ENCODE peak calls at places on chromosomes 5 and 9, in ten cellular contexts. W is fibroblast of lung; D is H7; L is PC-3; A is GM23248; C is RCC 7860; I is effector memory CD8-positive, alpha-beta T cell; B is EL; P is GM12865; N is GM13977. O is an unnamed sample.

GRCh38 chr9:96661711-96662110 is 6.6 kb upstream of the PRXL2C start:
- DNase-seq in B (peak; percentile 55), C (no peak), W (peak; percentile 7), D (no peak), P (no peak), A (peak; percentile 10), I (no peak), N (no peak), L (no peak), O (no peak)

GRCh38 chr5:176788931-176789872 is 21.2 kb upstream of the UNC5A start:
- DNase-seq in I (no peak), C (no peak), D (peak; percentile 71), W (no peak), P (no peak), N (no peak), L (no peak), B (no peak), A (peak; percentile 24), O (no peak)

GRCh38 chr5:88821161-88821560 is 61.8 kb downstream of the MEF2C start:
- DNase-seq in N (no peak), D (no peak), I (no peak), W (no peak), L (no peak), P (peak; percentile 61), B (no peak), C (no peak), A (no peak), O (no peak)

GRCh38 chr9:93059960-93060591 is 1.6 kb downstream of the SUSD3 start:
- DNase-seq in N (no peak), C (no peak), L (no peak), B (no peak), P (no peak), D (peak; percentile 69), A (no peak), W (no peak), I (no peak), O (no peak)

GRCh38 chr9:26746357-26747072 is 146.1 kb downstream of the CAAP1 start:
- DNase-seq in D (no peak), P (peak; percentile 76), C (peak; percentile 55), I (no peak), B (peak; percentile 43), L (peak; percentile 79), N (peak; percentile 23), W (peak; percentile 4), A (peak; percentile 28), O (no peak)

GRCh38 chr5:112711436-112711835 is 26.2 kb upstream of the APC start:
- DNase-seq in D (no peak), C (no peak), B (no peak), I (no peak), N (no peak), W (no peak), A (no peak), L (no peak), P (no peak), O (no peak)

GRCh38 chr5:122030251-122030650 is 47.8 kb downstream of the LOX start:
- DNase-seq in C (no peak), A (no peak), P (no peak), I (no peak), N (no peak), L (no peak), W (no peak), B (no peak), D (no peak), O (no peak)

GRCh38 chr9:128689293-128689770 is 310 bp downstream of the SET start:
- DNase-seq in D (peak; percentile 76), A (no peak), L (no peak), I (no peak), B (no peak), C (no peak), N (no peak), W (peak; percentile 44), P (no peak), O (no peak)

GRCh38 chr9:37383876-37384715 is 38.4 kb upstream of the GRHPR start:
- DNase-seq in I (no peak), B (no peak), P (no peak), A (no peak), W (no peak), C (no peak), L (no peak), N (no peak), D (no peak), O (no peak)

O was measured in pons.